ENCODE peak calls at places on chromosomes 4 and X, in ten cellular contexts. B is psoas muscle, J is GM12878, H is upper lobe of right lung, C is transverse colon, Q is upper lobe of left lung, G is left lung, S is H9, D is thoracic aorta, X is right lobe of liver. P is an unnamed sample. For H3K4me1 and H3K27me3, the result is how much of the 10 kb centered on the place peaks cover.

GRCh38 chr4:78057135-78057599 is at the start of gene FRAS1:
- DNase-seq in B (peak), J (no peak), H (peak), C (peak), Q (peak), G (no peak), S (peak), D (no peak), X (peak), P (no peak)

GRCh38 chrX:70432936-70433847 is 10.1 kb downstream of the GDPD2 start:
- DNase-seq in B (no peak), J (no peak), H (no peak), C (no peak), Q (no peak), G (no peak), S (no peak), D (no peak), X (no peak), P (no peak)

GRCh38 chrX:101550825-101551767 is 749 bp downstream of the ARMCX1 start:
- DNase-seq in B (peak), J (no peak), H (peak), C (no peak), Q (peak), G (peak), S (peak), D (no peak), X (peak), P (no peak)

GRCh38 chrX:75784689-75785491 is at the start of gene MAGEE2:
- DNase-seq in B (no peak), J (no peak), H (no peak), C (no peak), Q (no peak), G (no peak), S (no peak), D (no peak), X (no peak), P (no peak)

GRCh38 chr4:4693258-4693657 is 151.4 kb upstream of the STX18 start:
- DNase-seq in B (no peak), J (peak), H (no peak), C (no peak), Q (no peak), G (no peak), S (no peak), D (no peak), X (no peak), P (no peak)

GRCh38 chr4:36269533-36269932 is 11.9 kb upstream of the DTHD1 start:
- DNase-seq in B (no peak), J (no peak), H (no peak), C (no peak), Q (no peak), G (no peak), S (no peak), D (no peak), X (no peak), P (no peak)

GRCh38 chr4:38086515-38087226 is 126.5 kb downstream of the PTTG2 start:
- DNase-seq in B (no peak), J (no peak), H (no peak), C (no peak), Q (no peak), G (no peak), S (no peak), D (no peak), X (no peak), P (no peak)

GRCh38 chrX:70219938-70220764 is 14.3 kb upstream of the AWAT1 start:
- DNase-seq in B (no peak), J (no peak), H (no peak), C (peak), Q (no peak), G (no peak), S (no peak), D (no peak), X (peak), P (no peak)

GRCh38 chr4:104451573-104451972 is 43.1 kb downstream of the CXXC4 start:
- DNase-seq in B (no peak), J (no peak), H (no peak), C (no peak), Q (no peak), G (no peak), S (no peak), D (no peak), X (no peak), P (no peak)

GRCh38 chrX:46547857-46548256 is 2.6 kb upstream of the ZNF674 start:
- DNase-seq in B (no peak), J (no peak), H (no peak), C (no peak), Q (no peak), G (no peak), S (no peak), D (no peak), X (no peak), P (no peak)

GRCh38 chr4:137203601-137204000 is 328.7 kb downstream of the PCDH18 start:
- DNase-seq in B (no peak), J (no peak), H (no peak), C (no peak), Q (no peak), G (no peak), S (no peak), D (no peak), X (no peak), P (no peak)

GRCh38 chrX:118026631-118027030 is 90.0 kb downstream of the KLHL13 start:
- DNase-seq in B (no peak), J (no peak), H (no peak), C (no peak), Q (no peak), G (no peak), S (no peak), D (no peak), X (no peak), P (no peak)

GRCh38 chr4:28787947-28788346 is 1927.3 kb downstream of the STIM2 start:
- DNase-seq in B (no peak), J (no peak), H (no peak), C (no peak), Q (no peak), G (no peak), S (no peak), D (no peak), X (no peak), P (no peak)

GRCh38 chrX:55057691-55058249 is 17.1 kb upstream of the PAGE2B start:
- DNase-seq in B (no peak), J (no peak), H (no peak), C (no peak), Q (no peak), G (no peak), S (no peak), D (no peak), X (no peak), P (no peak)

DNA sequence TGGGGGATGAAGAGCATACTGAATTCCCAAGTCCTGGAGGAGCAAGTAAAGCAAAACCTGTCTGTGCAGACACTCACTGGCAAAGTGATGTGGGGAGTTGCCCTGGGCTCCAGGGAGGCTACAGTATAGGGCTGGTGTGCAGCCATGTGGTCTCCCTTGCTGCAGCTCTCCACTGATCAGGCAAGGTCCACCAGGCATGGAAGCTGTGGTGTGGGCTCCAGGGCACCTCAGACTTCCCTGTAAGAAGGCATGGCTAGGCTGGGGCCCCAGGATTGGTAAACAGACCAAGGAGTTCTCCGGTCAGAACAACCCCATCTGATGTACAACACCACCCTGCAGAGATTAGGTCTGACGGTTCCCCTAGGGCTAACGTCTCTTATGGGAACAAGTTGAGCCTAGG is 241.9 kb upstream of the NDST4 start:
- DNase-seq in B (peak), J (no peak), H (no peak), C (no peak), Q (no peak), G (no peak), S (no peak), D (no peak), X (no peak), P (no peak)
- TF ChIP-seq CTCF in B (no peak), J (no peak), H (no peak), C (no peak), Q (no peak), G (no peak), S (no peak), D (no peak), X (no peak), P (no peak)

DNA sequence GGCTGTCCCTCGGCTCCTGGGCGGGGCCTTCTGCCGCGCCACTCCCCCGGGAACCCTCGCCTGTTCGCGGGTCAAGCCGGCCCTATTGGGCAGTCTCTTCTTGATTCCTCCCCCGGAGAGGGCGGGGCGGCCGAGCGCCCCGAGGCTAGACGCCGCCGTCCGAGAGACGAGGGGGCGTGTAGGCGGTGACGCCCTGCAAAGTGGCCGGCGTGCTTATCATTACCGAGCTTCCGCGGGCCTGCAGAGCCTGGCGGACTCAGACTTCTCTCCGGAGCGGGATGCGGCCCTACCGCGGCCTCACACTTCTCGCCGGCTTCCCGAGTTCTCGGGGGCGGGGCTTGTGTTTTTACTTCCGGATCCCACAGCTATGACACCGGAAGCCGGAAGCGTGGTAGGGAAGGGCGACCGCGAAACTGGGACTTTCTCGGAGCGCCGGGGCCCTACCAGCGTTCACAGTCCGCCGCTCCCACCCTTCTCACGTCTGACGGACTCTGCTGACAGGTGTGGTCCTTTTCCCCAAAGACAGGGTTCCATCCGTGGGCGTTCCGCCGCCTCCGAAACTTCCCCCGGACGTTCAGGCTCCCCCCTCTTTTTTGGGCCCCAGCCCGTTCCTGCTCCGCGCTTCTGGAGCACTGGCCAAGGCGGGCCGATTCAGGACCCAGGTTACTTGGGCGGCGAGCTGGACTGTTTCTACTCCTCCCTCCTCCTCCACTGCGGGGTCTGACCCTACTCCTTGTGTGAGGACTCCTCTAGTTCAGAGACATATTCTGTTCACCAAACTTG is at the start of gene IKBKG:
- DNase-seq in B (peak), J (peak), H (peak), C (peak), Q (peak), G (peak), S (peak), D (peak), X (peak), P (peak)
- H3K4me1 ChIP-seq in B (under half), J (under half), H (under half), C (under half), Q (under half), G (half or more), S (under half), D (under half), X (under half), P (under half)

GRCh38 chrX:137567474-137568232 is 1.7 kb downstream of the ZIC3 start:
- DNase-seq in B (no peak), J (no peak), H (no peak), C (no peak), Q (no peak), G (no peak), S (peak), D (no peak), X (no peak), P (no peak)
- H3K27me3 ChIP-seq in B (half or more), J (under half), H (half or more), C (half or more), Q (under half), G (half or more), S (under half), D (under half), X (half or more), P (under half)

GRCh38 chr4:134018845-134019244 is 182.7 kb downstream of the PABPC4L start:
- DNase-seq in B (no peak), J (no peak), H (no peak), C (no peak), Q (no peak), G (no peak), S (no peak), D (no peak), X (no peak), P (no peak)

GRCh38 chr4:134028411-134028810 is 173.2 kb downstream of the PABPC4L start:
- DNase-seq in B (no peak), J (no peak), H (no peak), C (no peak), Q (no peak), G (no peak), S (no peak), D (no peak), X (no peak), P (no peak)

GRCh38 chr4:134019657-134020056 is 181.9 kb downstream of the PABPC4L start:
- DNase-seq in B (no peak), J (no peak), H (no peak), C (no peak), Q (no peak), G (no peak), S (no peak), D (no peak), X (no peak), P (no peak)

GRCh38 chr4:134027931-134028330 is 173.7 kb downstream of the PABPC4L start:
- DNase-seq in B (no peak), J (no peak), H (no peak), C (no peak), Q (no peak), G (no peak), S (no peak), D (no peak), X (no peak), P (no peak)

DNA sequence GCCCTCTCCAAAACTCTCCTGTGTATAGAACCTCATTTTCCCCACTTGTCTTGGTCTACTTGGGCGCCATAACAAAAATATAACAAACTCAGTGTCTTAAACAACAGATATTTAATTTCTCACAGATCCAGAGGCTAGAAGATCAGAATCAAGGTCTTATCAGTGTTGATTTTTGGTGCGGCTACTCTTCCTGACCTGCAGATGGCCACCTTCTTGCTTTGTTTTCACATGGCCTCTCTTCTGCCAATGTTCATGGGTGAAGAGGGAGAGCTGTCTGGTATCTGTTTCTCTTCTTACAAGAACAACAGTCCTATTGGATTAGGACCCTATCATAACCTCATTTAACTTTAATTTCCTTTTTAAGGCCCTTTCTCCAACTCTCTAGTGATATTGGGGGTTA is 177.3 kb downstream of the PABPC4L start:
- DNase-seq in B (no peak), J (no peak), H (no peak), C (no peak), Q (no peak), G (no peak), S (no peak), D (no peak), X (no peak), P (no peak)
- TF ChIP-seq CTCF in B (no peak), J (no peak), H (no peak), C (no peak), Q (no peak), G (no peak), S (peak), D (no peak), X (no peak), P (no peak)

DNA sequence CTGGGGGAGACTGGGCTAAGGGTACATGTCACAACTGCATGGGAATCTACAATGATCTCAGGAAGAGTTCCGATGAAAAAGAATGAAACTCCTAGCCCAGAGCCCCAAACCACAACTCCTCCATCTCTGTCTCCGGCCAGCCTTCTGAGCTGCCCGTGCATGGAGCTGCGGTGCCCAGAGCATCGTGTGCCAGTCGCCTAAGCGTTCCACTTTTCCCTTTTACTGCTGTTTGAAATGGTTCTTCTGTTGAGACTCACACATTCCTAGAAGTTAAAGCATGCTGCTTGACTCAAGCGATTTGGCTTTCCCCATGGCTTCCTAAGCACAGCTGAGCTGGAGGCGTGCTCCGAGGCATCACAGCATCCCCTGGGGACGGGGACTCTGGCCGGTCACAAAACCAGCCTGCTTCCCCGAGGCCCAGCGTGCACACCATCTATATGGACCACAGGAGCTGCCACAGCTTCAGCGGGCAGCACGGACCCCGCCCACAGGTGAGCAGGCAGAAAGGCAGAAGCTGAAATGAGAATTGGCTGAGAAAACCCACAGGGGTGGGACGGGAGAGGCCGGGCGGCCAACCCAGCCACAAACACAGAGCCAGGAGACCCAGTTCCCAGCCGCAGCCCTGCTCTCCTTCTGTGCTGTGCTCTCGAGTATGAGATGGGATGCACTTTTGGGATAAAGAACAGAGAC is 5.0 kb downstream of the CCNQ start:
- DNase-seq in B (no peak), J (no peak), H (no peak), C (no peak), Q (no peak), G (peak), S (no peak), D (no peak), X (no peak), P (no peak)
- H3K4me1 ChIP-seq in B (under half), J (under half), H (under half), C (under half), Q (under half), G (under half), S (under half), D (under half), X (under half), P (under half)

DNA sequence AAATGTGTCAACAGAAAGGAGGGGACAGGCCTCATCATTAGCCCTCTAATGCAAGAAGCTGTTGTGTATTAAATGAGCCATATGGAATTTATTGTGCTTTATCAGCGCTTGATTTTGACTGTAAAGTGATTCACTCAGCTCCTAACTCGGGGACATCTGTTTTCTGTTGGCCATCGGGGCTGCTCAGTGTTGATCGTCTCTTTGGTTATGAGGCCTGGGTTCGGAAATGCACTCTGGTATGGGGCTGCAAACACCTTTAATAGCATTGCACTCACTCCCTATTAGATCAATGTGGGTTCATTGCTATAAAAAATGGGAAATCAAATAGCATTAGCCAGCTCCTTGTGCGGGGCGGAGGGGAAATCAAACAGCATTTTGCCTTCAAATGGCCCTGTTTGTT is 6.4 kb downstream of the ARX start:
- DNase-seq in B (no peak), J (no peak), H (no peak), C (no peak), Q (no peak), G (no peak), S (no peak), D (no peak), X (no peak), P (no peak)
- H3K27me3 ChIP-seq in B (half or more), J (under half), H (half or more), C (half or more), Q (under half), G (half or more), S (half or more), D (under half), X (half or more), P (half or more)

DNA sequence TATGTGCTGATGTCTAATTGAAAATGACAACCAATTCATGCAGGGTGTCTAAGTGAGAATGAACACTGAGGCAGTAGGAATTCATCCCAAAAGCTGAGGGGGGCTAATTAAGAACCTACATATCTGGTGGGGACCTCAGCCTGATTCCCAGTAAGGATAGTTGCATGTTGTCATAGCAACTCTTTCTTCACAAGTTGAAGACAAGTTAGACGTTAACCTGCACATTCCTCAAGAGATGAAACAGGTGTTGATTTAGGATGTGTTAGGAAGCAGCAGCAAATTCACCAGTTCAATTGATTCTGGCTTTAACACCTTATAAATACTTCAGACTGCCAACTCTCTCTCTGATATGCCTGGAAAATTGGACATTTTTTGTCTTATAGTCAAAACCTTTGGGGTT is 7.3 kb downstream of the FNIP2 start:
- DNase-seq in B (no peak), J (no peak), H (no peak), C (no peak), Q (no peak), G (no peak), S (no peak), D (no peak), X (no peak), P (no peak)
- TF ChIP-seq CTCF in B (no peak), J (no peak), H (no peak), C (no peak), Q (no peak), G (no peak), S (no peak), D (no peak), X (no peak), P (no peak)

GRCh38 chrX:40087574-40088298 is 10.0 kb downstream of the BCOR start:
- DNase-seq in B (no peak), J (no peak), H (no peak), C (no peak), Q (no peak), G (no peak), S (no peak), D (no peak), X (no peak), P (no peak)
- H3K4me1 ChIP-seq in B (under half), J (under half), H (under half), C (half or more), Q (under half), G (half or more), S (under half), D (under half), X (under half), P (under half)